ENCODE peak calls at places on chromosome 19, in seven cellular contexts. C is mesothelial cell of epicardium, H is neural crest cell, Y is left lung, B is IMR-90, A is spleen, I is epithelial cell of esophagus. K is an unnamed sample.

GRCh38 chr19:45456500-45456815 is 11.3 kb upstream of the FOSB start:
- DNase-seq in C (no peak), H (no peak), Y (no peak), B (no peak), A (no peak), I (no peak), K (no peak)

GRCh38 chr19:57334191-57334590 is 13.9 kb downstream of the ZNF543 start:
- DNase-seq in C (no peak), H (no peak), Y (no peak), B (peak), A (no peak), I (peak), K (peak)

GRCh38 chr19:42028304-42029216 is 34.5 kb upstream of the ATP1A3 start:
- DNase-seq in C (no peak), H (peak), Y (no peak), B (no peak), A (no peak), I (no peak), K (peak)

GRCh38 chr19:3058009-3058820 is 4.1 kb downstream of the TLE5 start:
- DNase-seq in C (no peak), H (no peak), Y (no peak), B (no peak), A (no peak), I (no peak), K (no peak)

GRCh38 chr19:6551607-6552450 is 21.0 kb downstream of the TNFSF9 start:
- DNase-seq in C (no peak), H (peak), Y (no peak), B (no peak), A (peak), I (no peak), K (no peak)

GRCh38 chr19:41449079-41449864 is 6.3 kb downstream of the ERICH4 start:
- DNase-seq in C (peak), H (peak), Y (peak), B (peak), A (peak), I (peak), K (peak)

GRCh38 chr19:6064016-6064702 is 46.1 kb downstream of the RFX2 start:
- DNase-seq in C (no peak), H (no peak), Y (no peak), B (no peak), A (no peak), I (peak), K (peak)

GRCh38 chr19:58544591-58545285 is 874 bp downstream of the TRIM28 start:
- DNase-seq in C (peak), H (peak), Y (no peak), B (peak), A (no peak), I (peak), K (peak)

GRCh38 chr19:6065685-6066365 is 44.5 kb downstream of the RFX2 start:
- DNase-seq in C (no peak), H (no peak), Y (peak), B (peak), A (no peak), I (peak), K (no peak)

GRCh38 chr19:13010992-13011652 is 15.8 kb downstream of the NFIX start:
- DNase-seq in C (no peak), H (no peak), Y (no peak), B (no peak), A (no peak), I (no peak), K (no peak)

GRCh38 chr19:55426042-55426441 is 17.1 kb downstream of the SHISA7 start:
- DNase-seq in C (no peak), H (no peak), Y (no peak), B (no peak), A (no peak), I (no peak), K (no peak)

GRCh38 chr19:45496349-45496953 is 396 bp downstream of the RTN2 start:
- DNase-seq in C (peak), H (peak), Y (no peak), B (no peak), A (peak), I (no peak), K (no peak)

GRCh38 chr19:3607398-3608078 is 863 bp upstream of the TBXA2R start:
- DNase-seq in C (no peak), H (no peak), Y (peak), B (no peak), A (peak), I (no peak), K (no peak)

GRCh38 chr19:35049456-35049855 is 7.9 kb downstream of the HPN start:
- DNase-seq in C (no peak), H (no peak), Y (no peak), B (no peak), A (no peak), I (no peak), K (no peak)

GRCh38 chr19:17206736-17207581 is 8.2 kb upstream of the USE1 start:
- DNase-seq in C (no peak), H (no peak), Y (no peak), B (no peak), A (peak), I (no peak), K (no peak)

GRCh38 chr19:42178791-42179500 is 38.5 kb downstream of the DEDD2 start:
- DNase-seq in C (no peak), H (peak), Y (no peak), B (no peak), A (no peak), I (no peak), K (no peak)

GRCh38 chr19:54128441-54128725 is 9.2 kb upstream of the CNOT3 start:
- DNase-seq in C (no peak), H (no peak), Y (no peak), B (no peak), A (no peak), I (no peak), K (no peak)

GRCh38 chr19:4584670-4585460 is 25.4 kb upstream of the SEMA6B start:
- DNase-seq in C (no peak), H (peak), Y (no peak), B (no peak), A (no peak), I (no peak), K (no peak)

GRCh38 chr19:6047741-6048231 is 62.5 kb downstream of the RFX2 start:
- DNase-seq in C (no peak), H (peak), Y (no peak), B (peak), A (no peak), I (peak), K (peak)

GRCh38 chr19:7295912-7296486 is 1.8 kb upstream of the INSR start:
- DNase-seq in C (no peak), H (no peak), Y (no peak), B (no peak), A (no peak), I (no peak), K (no peak)

GRCh38 chr19:45076029-45076850 is at the start of gene ZNF296:
- DNase-seq in C (peak), H (no peak), Y (peak), B (no peak), A (peak), I (peak), K (peak)

GRCh38 chr19:16608290-16608704 is 19.7 kb downstream of the MED26 start:
- DNase-seq in C (no peak), H (no peak), Y (no peak), B (peak), A (no peak), I (peak), K (peak)

GRCh38 chr19:19026299-19026971 is 6.9 kb downstream of the SUGP2 start:
- DNase-seq in C (no peak), H (no peak), Y (peak), B (no peak), A (no peak), I (peak), K (no peak)

GRCh38 chr19:13064092-13064489 is 38.6 kb downstream of the LYL1 start:
- DNase-seq in C (no peak), H (no peak), Y (no peak), B (no peak), A (no peak), I (no peak), K (no peak)

GRCh38 chr19:13132471-13133166 is 14.6 kb downstream of the NACC1 start:
- DNase-seq in C (no peak), H (no peak), Y (no peak), B (peak), A (no peak), I (no peak), K (no peak)

GRCh38 chr19:42284066-42284501 is 15.0 kb downstream of the CIC start:
- DNase-seq in C (peak), H (peak), Y (peak), B (peak), A (peak), I (peak), K (peak)

GRCh38 chr19:8041553-8041952 is 11.0 kb upstream of the CCL25 start:
- DNase-seq in C (no peak), H (no peak), Y (no peak), B (no peak), A (no peak), I (no peak), K (no peak)

GRCh38 chr19:55912916-55913315 is 19.2 kb downstream of the NLRP13 start:
- DNase-seq in C (no peak), H (no peak), Y (no peak), B (no peak), A (no peak), I (no peak), K (no peak)

GRCh38 chr19:27885361-27885760 is 1327.6 kb downstream of the UQCRFS1 start:
- DNase-seq in C (no peak), H (no peak), Y (no peak), B (no peak), A (no peak), I (no peak), K (no peak)

GRCh38 chr19:35560271-35560670 is 3.2 kb downstream of the ATP4A start:
- DNase-seq in C (no peak), H (no peak), Y (no peak), B (no peak), A (peak), I (no peak), K (no peak)

GRCh38 chr19:6125571-6125989 is 9.9 kb upstream of the ACSBG2 start:
- DNase-seq in C (no peak), H (no peak), Y (peak), B (peak), A (no peak), I (peak), K (peak)

GRCh38 chr19:13318190-13318589 is 168.0 kb downstream of the IER2 start:
- DNase-seq in C (no peak), H (no peak), Y (no peak), B (no peak), A (no peak), I (no peak), K (no peak)

GRCh38 chr19:19356500-19356899 is 35.9 kb downstream of the MAU2 start:
- DNase-seq in C (no peak), H (no peak), Y (no peak), B (no peak), A (no peak), I (no peak), K (no peak)

GRCh38 chr19:41871573-41872383 is 5.3 kb upstream of the CD79A start:
- DNase-seq in C (no peak), H (no peak), Y (no peak), B (no peak), A (peak), I (no peak), K (peak)

GRCh38 chr19:46324277-46324676 is 22.6 kb upstream of the PPP5C start:
- DNase-seq in C (no peak), H (no peak), Y (no peak), B (no peak), A (no peak), I (no peak), K (no peak)

GRCh38 chr19:2715470-2716274 is 5.5 kb downstream of the DIRAS1 start:
- DNase-seq in C (no peak), H (no peak), Y (no peak), B (no peak), A (no peak), I (no peak), K (no peak)

GRCh38 chr19:15538774-15539173 is 30.4 kb downstream of the CYP4F22 start:
- DNase-seq in C (no peak), H (no peak), Y (no peak), B (peak), A (no peak), I (peak), K (peak)

GRCh38 chr19:23183251-23183650 is 66.4 kb downstream of the ZNF730 start:
- DNase-seq in C (no peak), H (no peak), Y (no peak), B (no peak), A (no peak), I (no peak), K (no peak)
- TF ChIP-seq CTCF in C (no peak), H (no peak), Y (no peak), B (no peak), A (no peak), I (no peak), K (no peak)

GRCh38 chr19:43534811-43535761 is 2.1 kb downstream of the ZNF575 start:
- DNase-seq in C (peak), H (peak), Y (peak), B (peak), A (peak), I (peak), K (peak)
- TF ChIP-seq CTCF in C (peak), H (peak), Y (peak), B (peak), A (peak), I (peak), K (peak)

DNA sequence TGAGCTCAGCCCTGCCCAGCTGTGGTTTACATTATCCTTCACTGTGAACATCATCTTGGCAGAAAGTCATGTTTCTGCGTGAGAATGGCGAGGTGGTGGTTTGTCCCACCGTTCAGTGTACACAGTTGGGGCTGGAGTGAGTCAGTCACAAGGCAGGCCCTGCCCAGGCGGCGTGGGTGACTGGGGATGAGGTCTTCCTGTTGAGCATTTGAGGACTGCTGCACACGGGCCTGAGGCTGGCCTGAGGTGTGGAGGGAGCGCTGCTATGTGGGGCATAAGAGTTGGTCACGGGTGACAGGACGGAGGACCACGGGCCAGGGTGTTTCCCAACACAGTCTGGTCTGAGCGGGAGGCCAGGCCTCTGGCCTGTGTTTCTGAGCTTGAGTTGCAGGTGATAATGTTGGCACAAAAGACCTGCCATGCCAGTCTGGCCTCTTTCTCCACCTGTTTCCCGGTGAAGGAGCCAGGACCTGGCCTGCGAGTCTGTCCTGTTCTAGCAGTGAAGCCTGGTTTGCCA is 13.4 kb upstream of the C19orf33 start:
- DNase-seq in C (no peak), H (no peak), Y (peak), B (peak), A (no peak), I (peak), K (peak)
- TF ChIP-seq CTCF in C (no peak), H (no peak), Y (no peak), B (no peak), A (no peak), I (no peak), K (no peak)

GRCh38 chr19:51339687-51340656 is 2.0 kb downstream of the VSIG10L start:
- DNase-seq in C (peak), H (peak), Y (peak), B (peak), A (peak), I (peak), K (peak)
- TF ChIP-seq CTCF in C (peak), H (peak), Y (no peak), B (peak), A (peak), I (peak), K (peak)

DNA sequence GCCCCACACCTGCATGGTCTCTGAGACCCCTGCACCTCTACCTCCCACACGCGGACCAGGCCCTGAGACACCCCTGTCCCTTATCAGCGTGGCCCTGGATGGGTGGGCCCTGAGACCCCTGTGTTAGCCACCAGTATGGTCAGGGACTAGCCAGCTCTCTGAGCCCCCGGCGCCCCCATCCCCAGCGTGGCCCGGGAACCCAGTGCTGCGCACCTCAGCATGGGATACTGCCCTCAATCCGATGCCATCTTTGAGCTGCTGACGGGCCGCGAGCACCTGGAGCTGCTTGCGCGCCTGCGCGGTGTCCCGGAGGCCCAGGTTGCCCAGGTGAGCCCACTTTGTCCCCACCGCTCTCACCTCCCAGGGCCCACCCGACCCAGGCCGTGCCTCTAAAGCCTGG is 5.0 kb upstream of the ARHGAP45 start:
- DNase-seq in C (no peak), H (no peak), Y (no peak), B (no peak), A (peak), I (no peak), K (no peak)
- TF ChIP-seq CTCF in C (no peak), H (no peak), Y (no peak), B (no peak), A (no peak), I (no peak), K (no peak)

GRCh38 chr19:40305403-40305802 is 20.3 kb upstream of the AKT2 start:
- DNase-seq in C (peak), H (peak), Y (peak), B (peak), A (peak), I (peak), K (peak)
- TF ChIP-seq CTCF in C (peak), H (peak), Y (peak), B (peak), A (peak), I (peak), K (peak)

DNA sequence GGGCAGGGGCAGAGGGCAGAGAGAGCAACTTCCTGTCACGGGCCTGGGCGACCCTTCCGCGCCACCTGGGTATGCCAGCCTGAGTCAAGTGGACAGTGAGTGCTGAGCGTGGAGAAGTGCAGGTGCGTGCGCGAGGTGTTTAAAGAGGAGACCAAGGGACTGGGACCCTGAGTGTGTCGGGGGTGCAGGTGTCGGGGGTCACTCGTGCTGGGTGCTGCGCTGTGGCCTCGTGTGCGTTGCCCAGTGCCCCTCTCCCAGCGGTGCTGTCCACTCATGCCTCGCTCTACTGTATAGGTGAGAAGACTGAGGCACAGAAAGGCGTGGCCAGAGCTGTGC is 18.9 kb upstream of the KCTD15 start:
- DNase-seq in C (no peak), H (no peak), Y (no peak), B (no peak), A (no peak), I (no peak), K (no peak)
- TF ChIP-seq CTCF in C (no peak), H (no peak), Y (no peak), B (no peak), A (no peak), I (no peak), K (no peak)

DNA sequence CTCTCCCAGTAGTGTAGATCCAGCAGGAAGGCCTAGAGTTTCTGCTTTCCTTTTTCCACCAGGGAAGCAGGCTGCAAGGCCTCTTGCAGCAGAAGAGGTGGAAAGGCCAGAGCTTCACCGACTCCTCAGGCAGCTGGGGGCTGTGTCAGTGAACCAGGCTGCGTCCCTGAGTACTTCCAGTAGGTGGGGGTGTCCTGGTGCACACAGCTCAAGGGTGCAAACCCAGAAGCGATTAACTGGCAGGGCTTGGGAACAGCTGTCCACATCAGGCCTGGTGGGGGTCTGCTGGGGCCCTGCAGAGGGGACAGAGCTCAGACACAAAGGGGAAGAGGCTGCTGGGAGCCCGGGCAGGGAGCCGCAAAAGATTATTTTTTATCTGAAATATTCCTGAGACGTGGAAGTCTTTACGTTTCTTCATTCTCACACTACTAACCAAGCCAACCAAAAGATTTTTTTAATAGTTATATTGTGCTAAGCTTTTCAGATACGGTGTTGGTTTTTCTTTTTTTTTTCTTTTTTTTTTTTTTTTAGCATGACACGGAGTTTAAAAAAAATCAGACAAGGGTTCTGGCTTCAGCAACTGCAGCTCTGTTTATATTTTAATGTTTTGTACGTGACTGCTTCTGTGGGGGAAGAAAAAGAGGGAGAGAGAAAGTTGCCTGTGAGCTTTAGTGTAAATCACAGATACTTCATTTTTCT is 11.0 kb downstream of the TSHZ3 start:
- DNase-seq in C (peak), H (peak), Y (no peak), B (peak), A (no peak), I (peak), K (no peak)
- TF ChIP-seq CTCF in C (peak), H (peak), Y (peak), B (peak), A (peak), I (peak), K (no peak)

GRCh38 chr19:33114302-33114701 is 17.6 kb upstream of the WDR88 start:
- DNase-seq in C (no peak), H (no peak), Y (no peak), B (no peak), A (no peak), I (no peak), K (no peak)

GRCh38 chr19:33111587-33111986 is 20.3 kb upstream of the WDR88 start:
- DNase-seq in C (no peak), H (no peak), Y (no peak), B (no peak), A (no peak), I (no peak), K (no peak)

GRCh38 chr19:33108161-33108560 is 23.8 kb upstream of the WDR88 start:
- DNase-seq in C (no peak), H (no peak), Y (no peak), B (no peak), A (no peak), I (no peak), K (no peak)

DNA sequence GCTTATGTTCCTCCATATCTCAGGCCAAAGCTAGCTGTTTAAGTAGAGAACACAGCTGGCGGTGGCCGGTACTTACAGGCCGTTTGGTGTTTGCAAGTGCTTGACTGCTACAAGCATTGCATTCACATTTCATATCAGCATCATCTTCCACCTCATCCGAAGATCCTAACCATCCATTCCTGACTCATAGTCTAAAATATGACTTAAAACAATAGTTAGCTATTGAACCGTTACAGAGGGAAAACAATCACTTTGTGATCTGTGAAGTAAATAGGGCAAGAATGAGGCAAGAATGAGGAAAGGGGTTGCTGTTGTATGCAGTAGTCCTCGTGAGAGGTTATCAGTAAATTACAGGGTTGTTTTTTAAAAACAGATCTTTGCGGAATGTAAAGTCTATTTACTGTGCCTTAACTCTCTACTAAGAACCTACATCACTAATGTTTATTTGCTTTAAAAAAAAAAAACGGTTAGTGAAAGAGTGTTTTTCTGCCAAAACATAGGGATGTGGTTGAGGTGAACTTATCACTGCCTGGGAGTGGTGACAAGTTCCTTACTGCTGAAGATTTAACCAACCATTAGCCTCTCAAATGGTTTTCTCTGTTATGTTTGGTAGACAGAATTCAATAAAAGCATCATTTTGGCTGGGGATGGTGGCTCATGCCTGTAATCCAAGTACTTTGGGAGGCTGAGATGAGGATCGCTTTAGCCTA is 21.6 kb upstream of the WDR88 start:
- DNase-seq in C (no peak), H (no peak), Y (no peak), B (peak), A (no peak), I (no peak), K (no peak)
- TF ChIP-seq CTCF in C (no peak), H (no peak), Y (no peak), B (no peak), A (no peak), I (no peak), K (no peak)

K was measured in MCF 10A.